ENCODE peak calls at places on chromosome 1, in six cellular contexts. N, X, D, T, P and C are unnamed samples.
A peak's percentile ranks its signal among the peaks of the same experiment; 100 is the strongest.

GRCh38 chr1:200029035-200029623 is 1.6 kb downstream of the NR5A2 start:
- DNase-seq in P (no peak), N (no peak), X (no peak), D (no peak), T (peak; percentile 76), C (no peak)

GRCh38 chr1:56923207-56923606 is 42.6 kb downstream of the C8B start:
- DNase-seq in D (no peak), X (no peak), P (no peak), N (no peak), T (no peak), C (no peak)

GRCh38 chr1:2271134-2271785 is 43.1 kb downstream of the SKI start:
- DNase-seq in P (no peak), D (no peak), T (peak; percentile 83), X (no peak), N (no peak), C (no peak)

GRCh38 chr1:83632906-83633305 is 366.0 kb downstream of the TTLL7 start:
- DNase-seq in X (no peak), P (no peak), T (no peak), N (no peak), D (no peak), C (no peak)

GRCh38 chr1:7334475-7335035 is 436.5 kb upstream of the VAMP3 start:
- DNase-seq in D (no peak), N (no peak), X (no peak), T (no peak), P (no peak), C (no peak)

GRCh38 chr1:116751626-116752025 is 2.6 kb upstream of the CD2 start:
- DNase-seq in P (no peak), D (no peak), T (no peak), X (no peak), N (no peak), C (no peak)

GRCh38 chr1:52901384-52901783 is 20.2 kb downstream of the ECHDC2 start:
- DNase-seq in P (no peak), X (no peak), T (no peak), N (no peak), D (no peak), C (no peak)

GRCh38 chr1:201582261-201582951 is 43.5 kb downstream of the NAV1 start:
- DNase-seq in X (no peak), D (no peak), P (no peak), N (no peak), T (no peak), C (no peak)

GRCh38 chr1:228228601-228229074 is 20.8 kb downstream of the OBSCN start:
- DNase-seq in P (no peak), X (no peak), N (no peak), T (no peak), D (no peak), C (no peak)

GRCh38 chr1:27563407-27564263 is 40.3 kb downstream of the AHDC1 start:
- DNase-seq in T (no peak), N (no peak), X (no peak), D (no peak), P (no peak), C (no peak)